ENCODE peak calls at places on chromosomes 11 and 22, in eight cellular contexts. V is cardiac muscle cell, B is DND-41, G is bronchial epithelial cell, M is heart left ventricle, S is colonic mucosa, O is right lobe of liver, D is body of pancreas. W is an unnamed sample. For H3K36me3, the result is how much of the 10 kb centered on the place peaks cover.

GRCh38 chr22:46846832-46847355 is 84.4 kb downstream of the TBC1D22A start:
- DNase-seq in B (no peak), O (no peak), M (no peak), D (no peak), G (no peak), S (no peak), V (no peak), W (no peak)

GRCh38 chr22:32494971-32495370 is 20.4 kb downstream of the FBXO7 start:
- DNase-seq in O (no peak), M (no peak), G (no peak), B (no peak), D (no peak), S (no peak), V (no peak), W (no peak)

GRCh38 chr11:13209379-13209778 is 68.2 kb upstream of the BMAL1 start:
- DNase-seq in M (no peak), D (no peak), S (no peak), O (no peak), V (no peak), B (no peak), G (no peak), W (no peak)

GRCh38 chr22:45207533-45207932 is 33.2 kb downstream of the KIAA0930 start:
- DNase-seq in G (no peak), D (no peak), S (no peak), B (no peak), M (no peak), O (no peak), V (no peak), W (no peak)

GRCh38 chr11:69444381-69445130 is 36.9 kb upstream of the LINC01488 start:
- DNase-seq in M (peak), G (peak), B (no peak), S (peak), O (peak), D (peak), V (peak), W (no peak)

GRCh38 chr22:46824348-46824909 is 62.0 kb downstream of the TBC1D22A start:
- DNase-seq in B (no peak), M (no peak), D (no peak), O (no peak), V (no peak), G (no peak), S (no peak), W (no peak)

GRCh38 chr22:45317551-45318167 is 7.9 kb downstream of the FAM118A start:
- DNase-seq in D (no peak), S (peak), G (peak), O (no peak), B (no peak), M (peak), V (peak), W (no peak)

GRCh38 chr11:44016546-44017442 is 31.0 kb upstream of the ACCSL start:
- DNase-seq in O (no peak), D (no peak), B (no peak), G (no peak), V (no peak), M (no peak), S (no peak), W (no peak)

GRCh38 chr11:64842851-64843841 is 1.3 kb downstream of the CDC42BPG start:
- DNase-seq in O (peak), G (peak), M (no peak), D (peak), B (no peak), S (peak), V (no peak), W (no peak)

GRCh38 chr22:36816635-36817428 is at the start of gene PVALB:
- DNase-seq in O (no peak), B (no peak), D (peak), S (no peak), M (no peak), G (no peak), V (peak), W (no peak)

GRCh38 chr11:12678991-12679390 is 4.8 kb downstream of the TEAD1 start:
- DNase-seq in S (no peak), O (no peak), G (no peak), M (no peak), D (no peak), V (no peak), B (no peak), W (no peak)

GRCh38 chr11:114166897-114167323 is 107.4 kb downstream of the ZBTB16 start:
- DNase-seq in V (peak), O (no peak), G (peak), S (no peak), M (no peak), B (no peak), D (peak), W (no peak)

GRCh38 chr11:129750343-129751292 is 65.0 kb upstream of the TMEM45B start:
- DNase-seq in D (peak), G (peak), O (peak), S (peak), M (peak), V (peak), B (peak), W (peak)

GRCh38 chr11:95456704-95457491 is 225.9 kb upstream of the SESN3 start:
- DNase-seq in V (peak), D (no peak), B (no peak), O (no peak), M (no peak), G (peak), S (no peak), W (no peak)

GRCh38 chr11:119615003-119615878 is 113.8 kb downstream of the NECTIN1 start:
- DNase-seq in M (no peak), V (peak), G (peak), S (no peak), B (no peak), D (peak), O (no peak), W (no peak)

GRCh38 chr11:82703796-82704195 is 29.9 kb downstream of the FAM181B start:
- DNase-seq in D (no peak), M (no peak), G (peak), B (no peak), S (no peak), O (no peak), V (no peak), W (no peak)

GRCh38 chr22:16806401-16806800 is 18.8 kb downstream of the XKR3 start:
- DNase-seq in B (no peak), G (no peak), O (no peak), M (no peak), V (no peak), D (no peak), S (no peak), W (no peak)

GRCh38 chr22:37378642-37379058 is 48.6 kb downstream of the ELFN2 start:
- DNase-seq in O (no peak), G (peak), V (no peak), B (no peak), S (no peak), D (no peak), M (no peak), W (no peak)

GRCh38 chr22:20970939-20971657 is 4.0 kb downstream of the AIFM3 start:
- DNase-seq in M (no peak), B (no peak), S (no peak), D (no peak), G (no peak), V (no peak), O (no peak), W (no peak)

GRCh38 chr11:61392991-61393595 is 706 bp downstream of the TMEM216 start:
- DNase-seq in G (peak), V (peak), D (no peak), B (no peak), S (peak), M (no peak), O (no peak), W (no peak)

GRCh38 chr11:120532511-120533196 is 21.1 kb downstream of the GRIK4 start:
- DNase-seq in S (no peak), G (no peak), O (no peak), B (no peak), D (no peak), V (peak), M (no peak), W (no peak)

GRCh38 chr22:47088480-47089145 is 326.2 kb downstream of the TBC1D22A start:
- DNase-seq in D (no peak), O (no peak), G (no peak), B (no peak), V (no peak), M (no peak), S (no peak), W (no peak)

GRCh38 chr11:74020537-74020936 is 11.7 kb upstream of the UCP3 start:
- DNase-seq in G (no peak), V (no peak), D (no peak), S (no peak), O (no peak), B (no peak), M (no peak), W (no peak)
- H3K36me3 ChIP-seq in G (under half), V (under half), D (under half), S (under half), O (under half), B (under half), M (under half), W (under half)

DNA sequence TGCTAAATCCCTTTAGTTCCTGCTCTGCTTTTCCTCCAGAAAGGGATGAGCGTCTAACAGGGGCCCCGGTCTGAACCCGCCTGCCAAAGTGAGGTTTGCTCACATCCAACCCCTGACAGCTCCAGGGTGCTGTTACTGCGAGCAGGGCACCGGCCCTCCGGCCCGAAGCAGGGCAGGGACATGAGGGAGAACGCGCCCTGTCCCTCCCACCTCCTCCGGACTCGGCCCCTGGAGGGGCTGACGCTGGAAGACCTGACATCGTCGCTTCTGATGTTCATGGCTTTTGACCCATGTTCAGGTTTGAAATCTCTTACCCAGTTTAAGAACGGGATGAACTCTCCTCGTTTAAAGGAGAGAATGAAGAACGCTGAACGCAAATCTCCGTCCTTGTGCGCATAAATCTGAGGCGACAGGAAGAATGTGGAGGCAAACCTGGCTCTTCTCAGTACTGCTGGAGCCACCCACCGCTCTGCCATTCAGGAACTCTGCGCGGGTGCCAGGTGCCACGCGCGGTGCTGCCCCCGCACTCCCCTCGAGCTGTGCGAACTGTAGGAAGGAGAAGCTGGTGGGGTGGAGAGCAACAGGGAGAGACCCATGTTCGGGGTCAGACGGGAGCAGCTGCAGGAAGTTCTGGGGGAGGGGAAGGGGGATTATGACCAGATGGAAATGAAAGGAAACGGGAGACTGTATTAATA is 819 bp upstream of the EEF1G start:
- DNase-seq in M (peak), O (peak), S (peak), G (no peak), D (peak), B (peak), V (peak), W (peak)
- H3K36me3 ChIP-seq in M (half or more), O (under half), S (under half), G (under half), D (under half), B (half or more), V (under half), W (under half)

DNA sequence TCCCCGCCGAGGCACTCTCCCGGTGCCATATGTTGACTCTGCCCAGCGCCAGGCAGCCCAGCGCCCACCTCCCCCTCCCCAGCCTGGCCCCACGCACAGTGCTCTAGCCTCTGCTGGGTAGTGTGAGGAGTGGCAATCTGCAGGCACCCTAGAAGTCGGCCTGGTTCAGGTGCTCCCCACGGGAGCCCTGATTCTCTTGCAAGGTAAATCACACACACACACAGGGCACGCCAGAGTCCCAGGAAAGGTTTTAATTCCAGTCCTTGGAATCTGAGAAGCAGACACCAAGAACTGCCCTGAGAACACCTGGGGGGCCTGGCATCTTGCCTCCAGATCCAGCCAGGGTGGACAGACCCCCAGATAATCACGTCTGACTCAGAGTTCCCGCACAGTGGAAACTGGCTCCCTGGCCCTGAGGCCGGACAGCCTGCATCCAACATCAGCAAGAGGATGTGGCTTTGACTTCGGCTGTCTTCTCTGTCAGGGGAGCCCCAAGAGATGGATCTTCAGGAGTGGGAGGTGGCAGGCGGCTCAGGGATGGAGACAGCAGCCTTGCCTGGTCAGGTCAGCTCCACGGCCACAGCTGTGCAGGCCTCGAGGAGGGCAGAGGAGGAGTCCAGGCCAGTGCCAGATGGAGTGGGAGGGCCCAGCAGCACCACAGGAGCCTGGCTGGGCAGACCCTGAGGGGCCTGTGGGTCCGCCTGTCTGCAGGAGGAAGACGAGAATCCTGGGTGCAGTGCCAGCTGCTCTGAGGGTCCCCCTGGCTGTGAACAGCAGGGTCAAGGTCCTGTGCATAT is 1.1 kb upstream of the RIN1 start:
- DNase-seq in V (no peak), G (no peak), M (no peak), B (no peak), O (peak), D (no peak), S (no peak), W (peak)
- H3K36me3 ChIP-seq in V (under half), G (half or more), M (half or more), B (half or more), O (under half), D (under half), S (under half), W (under half)

DNA sequence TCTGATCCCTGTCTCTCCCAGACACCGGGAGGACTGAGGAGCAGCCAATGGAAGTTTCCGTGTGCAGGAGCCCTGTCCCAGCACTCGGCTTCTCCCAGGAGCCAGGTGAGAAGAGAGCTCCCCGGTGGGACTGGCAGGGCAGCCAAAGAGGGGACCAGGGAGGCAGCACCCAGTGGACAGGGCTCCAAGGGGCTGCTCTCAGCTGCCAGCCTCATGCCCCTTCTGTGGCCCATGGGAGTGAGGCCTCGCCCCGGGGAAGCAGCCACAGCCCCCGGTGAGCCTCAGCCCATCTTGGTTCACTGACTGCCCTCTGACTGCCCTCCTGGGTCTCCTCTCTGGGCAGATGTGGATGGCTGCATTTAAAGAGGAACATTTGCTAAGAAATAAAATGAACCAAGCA is 6.8 kb downstream of the SCO2 start:
- DNase-seq in M (no peak), V (no peak), B (no peak), S (no peak), O (no peak), D (no peak), G (no peak), W (no peak)
- H3K36me3 ChIP-seq in M (half or more), V (under half), B (half or more), S (under half), O (under half), D (under half), G (under half), W (under half)